ENCODE peak calls at places on chromosomes 1 and 21, in six cellular contexts. Y is NCI-H510A treated with DMSO at 0.1 percent for 48 hours, D is EL, G is NCI-H2029 treated with DMSO at 0.1 percent for 48 hours, M is GM04503, V is GM19239. O is an unnamed sample.

GRCh38 chr1:147738739-147739476 is 21.5 kb downstream of the GJA5 start:
- DNase-seq in D (no peak), Y (no peak), G (no peak), V (no peak), M (no peak), O (no peak)

GRCh38 chr1:206899717-206900116 is 2.5 kb downstream of the IL24 start:
- DNase-seq in V (no peak), G (no peak), Y (no peak), D (no peak), M (no peak), O (no peak)

GRCh38 chr1:155247667-155248563 is 7.4 kb downstream of the ENTREP3 start:
- DNase-seq in M (no peak), D (no peak), Y (no peak), G (no peak), V (no peak), O (no peak)

GRCh38 chr1:229714964-229715603 is 89.0 kb downstream of the URB2 start:
- DNase-seq in D (peak), V (no peak), G (no peak), M (no peak), Y (no peak), O (no peak)

GRCh38 chr1:208467401-208467800 is 223.2 kb upstream of the PLXNA2 start:
- DNase-seq in Y (no peak), M (no peak), D (no peak), V (no peak), G (no peak), O (no peak)

GRCh38 chr1:174519845-174520244 is 72.1 kb downstream of the GPR52 start:
- DNase-seq in V (no peak), M (no peak), D (no peak), Y (no peak), G (no peak), O (no peak)

GRCh38 chr1:164660415-164661174 is 101.6 kb downstream of the PBX1 start:
- DNase-seq in V (no peak), D (peak), Y (peak), G (peak), M (no peak), O (no peak)

GRCh38 chr1:8903908-8904650 is 25.6 kb upstream of the ENO1 start:
- DNase-seq in Y (peak), D (peak), G (no peak), M (peak), V (no peak), O (no peak)

GRCh38 chr21:36395353-36396111 is 10.3 kb downstream of the CHAF1B start:
- DNase-seq in G (no peak), V (no peak), Y (no peak), M (no peak), D (no peak), O (no peak)

GRCh38 chr1:22930235-22930912 is 42.3 kb downstream of the LACTBL1 start:
- DNase-seq in M (no peak), Y (no peak), V (peak), G (peak), D (peak), O (no peak)

GRCh38 chr21:46021978-46022544 is 40.5 kb downstream of the COL6A1 start:
- DNase-seq in D (no peak), M (peak), V (no peak), G (no peak), Y (no peak), O (no peak)

GRCh38 chr1:224565186-224565585 is 50.9 kb upstream of the CNIH3 start:
- DNase-seq in M (peak), V (no peak), G (no peak), D (peak), Y (no peak), O (no peak)

GRCh38 chr1:1573843-1574720 is 581 bp downstream of the SSU72 start:
- DNase-seq in Y (peak), G (no peak), D (peak), M (no peak), V (peak), O (peak)

GRCh38 chr1:40413527-40414252 is 36.6 kb upstream of the ZFP69B start:
- DNase-seq in V (no peak), M (no peak), Y (no peak), G (no peak), D (no peak), O (no peak)

GRCh38 chr1:1399870-1400575 is 888 bp upstream of the CCNL2 start:
- DNase-seq in M (no peak), G (no peak), D (peak), V (no peak), Y (peak), O (no peak)

GRCh38 chr21:37393030-37393429 is 26.5 kb downstream of the DYRK1A start:
- DNase-seq in V (no peak), M (no peak), G (no peak), D (no peak), Y (no peak), O (no peak)

GRCh38 chr1:22612657-22613056 is 23.8 kb upstream of the C1QA start:
- DNase-seq in D (no peak), Y (peak), V (no peak), G (no peak), M (no peak), O (no peak)

GRCh38 chr1:116987256-116987555 is 14.4 kb upstream of the CD101 start:
- DNase-seq in M (no peak), D (no peak), Y (no peak), G (no peak), V (no peak), O (no peak)

GRCh38 chr1:67134692-67135091 is at the start of gene C1orf141:
- DNase-seq in M (no peak), D (no peak), Y (peak), V (no peak), G (no peak), O (no peak)

GRCh38 chr1:230054092-230054749 is 12.8 kb upstream of the GALNT2 start:
- DNase-seq in G (no peak), V (no peak), M (no peak), Y (no peak), D (no peak), O (no peak)

GRCh38 chr1:23423415-23424170 is 955 bp downstream of the TCEA3 start:
- DNase-seq in V (no peak), Y (no peak), G (no peak), D (no peak), M (no peak), O (no peak)

O was measured in KG1.